ENCODE peak calls at places on chromosomes 6 and 20, in four cellular contexts. M is mesenchymal stem cell, U is thoracic aorta, D is astrocyte of the cerebellum. A is an unnamed sample.

GRCh38 chr6:123518441-123519190 is 118.1 kb downstream of the TRDN start:
- DNase-seq in M (no peak), U (no peak), D (no peak), A (no peak)

GRCh38 chr6:11207199-11207968 is 25.1 kb downstream of the NEDD9 start:
- DNase-seq in M (peak), U (peak), D (peak), A (peak)

GRCh38 chr6:36595168-36595818 is 1.1 kb downstream of the SRSF3 start:
- DNase-seq in M (peak), U (no peak), D (no peak), A (no peak)

GRCh38 chr6:135423649-135424128 is 73.9 kb downstream of the AHI1 start:
- DNase-seq in M (peak), U (no peak), D (peak), A (peak)

GRCh38 chr20:6660441-6660840 is 107.0 kb upstream of the BMP2 start:
- DNase-seq in M (no peak), U (no peak), D (no peak), A (no peak)

GRCh38 chr6:35810831-35811698 is 5.9 kb downstream of the LHFPL5 start:
- DNase-seq in M (peak), U (no peak), D (no peak), A (peak)

GRCh38 chr20:20837574-20838021 is 125.2 kb upstream of the RALGAPA2 start:
- DNase-seq in M (peak), U (no peak), D (peak), A (peak)

GRCh38 chr6:130766239-130767144 is 60.7 kb upstream of the SMLR1 start:
- DNase-seq in M (peak), U (no peak), D (no peak), A (no peak)

GRCh38 chr6:6942826-6943225 is 164.9 kb upstream of the RREB1 start:
- DNase-seq in M (no peak), U (no peak), D (peak), A (no peak)
- H3K4me3 ChIP-seq in M (peak), U (peak), D (no peak), A (peak)

GRCh38 chr6:73579851-73580246 is 59.0 kb upstream of the EEF1A1 start:
- DNase-seq in M (peak), U (no peak), D (peak), A (peak)
- H3K4me3 ChIP-seq in M (peak), U (peak), D (no peak), A (peak)

DNA sequence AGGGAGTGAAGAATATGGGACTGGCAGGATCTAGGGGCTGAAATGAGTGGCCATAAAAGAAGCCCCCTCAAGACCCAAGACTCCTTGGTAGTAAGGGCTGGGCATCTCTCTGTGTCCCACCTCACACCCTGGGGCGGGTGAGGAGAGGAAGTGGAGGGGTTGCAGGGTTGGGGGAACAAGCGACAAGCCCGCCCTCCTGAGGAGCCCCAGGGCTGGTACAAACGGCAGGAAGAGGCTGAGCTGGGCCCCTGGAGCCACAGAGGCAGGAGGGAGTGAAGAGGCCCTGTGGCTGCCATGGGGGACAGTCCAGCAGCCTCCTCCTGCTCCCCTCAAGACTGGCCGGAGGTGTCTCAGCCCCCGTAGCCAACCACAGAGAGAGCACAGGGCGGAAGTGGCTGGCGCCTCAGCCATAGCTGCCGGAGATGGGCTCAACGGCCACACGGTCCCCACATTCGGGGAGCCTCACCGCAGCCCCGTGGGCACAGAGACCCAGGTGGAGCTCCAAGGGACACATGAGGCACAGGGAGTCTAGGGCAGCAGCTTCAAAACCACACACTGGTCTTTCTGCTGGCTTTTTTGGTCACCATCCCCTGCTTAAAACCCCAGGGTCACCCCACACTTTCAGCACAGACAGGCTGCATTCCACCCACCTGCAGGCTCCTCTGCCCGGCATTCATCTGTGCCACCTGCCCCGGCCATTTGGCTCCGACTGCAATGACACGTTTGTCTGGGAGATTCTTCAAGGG is 586 bp downstream of the C20orf203 start:
- DNase-seq in M (no peak), U (no peak), D (no peak), A (no peak)
- H3K4me3 ChIP-seq in M (no peak), U (no peak), D (no peak), A (no peak)

GRCh38 chr20:46709055-46709458 is 392 bp upstream of the SLC2A10 start:
- DNase-seq in M (no peak), U (no peak), D (no peak), A (no peak)
- H3K4me3 ChIP-seq in M (peak), U (peak), D (peak), A (peak)

DNA sequence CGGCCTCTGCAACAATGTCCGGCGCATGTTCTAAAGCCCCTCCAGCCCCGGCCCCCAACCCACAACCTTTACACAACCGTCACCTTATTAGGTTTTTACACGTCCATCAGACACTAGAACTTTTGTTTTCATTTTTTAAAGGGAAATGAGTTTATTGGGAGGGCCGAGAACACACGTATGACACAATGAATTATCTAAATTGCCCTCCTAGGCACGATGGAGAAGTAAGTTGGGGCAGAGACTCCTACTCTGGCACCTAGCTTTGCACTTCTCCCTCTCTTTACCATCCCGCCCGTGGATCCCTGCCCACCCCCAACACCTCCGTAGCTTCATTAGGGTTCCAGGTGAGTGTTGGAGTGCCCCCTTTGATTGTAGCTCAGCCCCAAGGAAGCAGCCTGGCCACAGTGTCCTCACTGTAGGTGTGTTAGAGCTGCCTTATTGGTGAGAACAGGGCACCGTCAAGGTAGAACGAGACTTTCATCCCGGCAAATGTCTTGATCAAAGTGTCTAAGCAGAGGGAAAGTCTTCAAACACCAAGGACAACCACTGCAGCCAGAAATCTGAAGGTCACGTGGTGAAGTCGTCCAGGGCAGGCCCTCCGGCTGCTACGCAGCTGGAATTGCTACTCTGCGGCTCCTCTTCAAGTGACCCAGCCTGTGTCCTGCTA is 1.4 kb upstream of the DLL1 start:
- DNase-seq in M (no peak), U (no peak), D (no peak), A (no peak)
- H3K4me3 ChIP-seq in M (peak), U (peak), D (no peak), A (no peak)

GRCh38 chr6:28983838-28984237 is 21.3 kb downstream of the ZNF311 start:
- DNase-seq in M (no peak), U (no peak), D (no peak), A (no peak)

GRCh38 chr6:28985396-28986164 is 19.5 kb downstream of the ZNF311 start:
- DNase-seq in M (peak), U (peak), D (peak), A (peak)

GRCh38 chr6:28988536-28989415 is 16.3 kb downstream of the ZNF311 start:
- DNase-seq in M (peak), U (no peak), D (no peak), A (no peak)
- H3K4me3 ChIP-seq in M (peak), U (peak), D (peak), A (peak)

DNA sequence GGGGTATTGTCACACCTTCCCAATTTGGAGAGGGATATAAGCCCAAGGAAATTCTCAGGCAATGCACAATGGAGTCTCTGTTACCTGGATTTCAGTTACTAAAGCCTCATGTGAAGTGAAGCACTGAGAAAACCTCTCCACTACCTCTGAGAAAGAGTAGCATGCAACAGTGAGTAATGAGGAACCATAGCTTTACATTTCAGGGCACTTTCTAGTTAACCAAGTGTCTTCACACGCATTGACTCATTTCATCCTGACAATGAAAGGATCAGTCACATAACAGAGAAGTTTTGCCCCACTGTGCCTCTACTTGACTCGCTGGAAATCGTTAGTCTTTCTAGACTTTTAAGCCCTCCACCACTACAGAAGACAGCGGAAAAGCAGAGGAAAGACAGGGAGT is 86.2 kb upstream of the ARID1B start:
- DNase-seq in M (no peak), U (no peak), D (no peak), A (no peak)
- H3K4me3 ChIP-seq in M (no peak), U (no peak), D (no peak), A (no peak)

GRCh38 chr20:32790751-32791057 is 28.5 kb downstream of the DNMT3B start:
- DNase-seq in M (no peak), U (no peak), D (no peak), A (no peak)
- H3K4me3 ChIP-seq in M (no peak), U (no peak), D (no peak), A (no peak)

DNA sequence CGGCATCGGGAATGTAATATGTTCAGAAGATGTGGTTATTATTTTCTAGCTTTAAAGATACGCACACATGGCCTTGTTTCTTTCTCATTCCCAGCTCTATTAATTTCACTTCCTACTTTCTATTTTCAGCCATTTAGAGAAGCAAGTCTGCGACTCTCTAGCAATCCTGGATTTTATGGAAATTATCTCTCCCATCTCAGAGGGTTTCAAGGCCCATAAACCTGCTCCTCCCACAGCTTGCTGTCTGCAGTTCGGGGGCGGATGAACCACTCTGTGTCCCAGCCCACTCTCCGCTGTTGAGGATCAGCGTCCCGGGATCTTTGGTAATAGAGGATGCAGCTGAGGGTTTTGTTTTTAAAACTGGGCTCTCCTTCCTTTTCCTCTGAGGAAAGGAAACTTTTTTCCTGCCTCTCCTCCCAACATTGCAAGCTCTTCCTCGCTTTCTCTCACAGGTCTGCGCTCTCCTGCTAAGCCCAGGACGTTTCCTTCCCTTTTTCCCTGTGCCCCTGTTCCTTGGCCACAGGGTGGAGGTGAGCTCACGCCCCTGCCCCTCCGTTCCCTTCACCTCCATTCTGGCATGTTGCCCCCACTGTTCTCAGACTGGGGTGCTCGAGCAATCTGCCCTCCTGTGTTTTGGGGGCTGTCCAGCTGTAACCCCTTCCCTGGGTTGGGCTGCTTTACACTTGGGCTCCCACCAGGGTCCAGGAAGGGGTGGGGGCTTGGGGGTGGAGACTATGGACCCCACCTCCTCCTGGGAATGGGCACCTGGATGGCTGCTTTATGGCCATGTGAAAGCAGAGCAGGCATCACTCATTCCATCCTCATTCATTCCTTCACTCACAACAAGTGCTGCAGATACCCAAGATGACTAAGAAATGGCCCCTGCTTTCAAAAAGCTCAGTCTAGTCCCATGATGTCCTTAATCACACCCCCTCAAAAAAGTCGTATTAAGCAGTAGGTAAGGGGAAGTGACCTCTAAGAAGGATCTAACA is 54.9 kb downstream of the ZBTB9 start:
- DNase-seq in M (no peak), U (no peak), D (no peak), A (no peak)
- H3K4me3 ChIP-seq in M (peak), U (peak), D (no peak), A (peak)

GRCh38 chr6:164039954-164040375 is 625.4 kb downstream of the QKI start:
- DNase-seq in M (no peak), U (no peak), D (no peak), A (no peak)
- H3K4me3 ChIP-seq in M (peak), U (no peak), D (no peak), A (no peak)

A was measured in HFF-Myc.